ENCODE peak calls at places on chromosomes 7 and 10, in six cellular contexts. One of them, this sample, is unnamed.

GRCh38 chr10:23325132-23325531 is 19.5 kb downstream of the C10orf67 start:
- DNase-seq in prostate gland: no peak
- DNase-seq in tibial artery: no peak
- DNase-seq in mucosa of descending colon: no peak
- DNase-seq in AG10803: no peak
- DNase-seq in GM12865: no peak
- DNase-seq in this sample: no peak

GRCh38 chr7:98354511-98355249 is 46.2 kb downstream of the BAIAP2L1 start:
- DNase-seq in prostate gland: peak
- DNase-seq in tibial artery: no peak
- DNase-seq in mucosa of descending colon: peak
- DNase-seq in AG10803: peak
- DNase-seq in GM12865: no peak
- DNase-seq in this sample: peak

GRCh38 chr10:29150010-29150409 is 138.9 kb upstream of the LYZL1 start:
- DNase-seq in prostate gland: no peak
- DNase-seq in tibial artery: peak
- DNase-seq in mucosa of descending colon: no peak
- DNase-seq in AG10803: peak
- DNase-seq in GM12865: no peak
- DNase-seq in this sample: no peak

GRCh38 chr7:100400656-100401055 is 27.4 kb downstream of the PILRA start:
- DNase-seq in prostate gland: no peak
- DNase-seq in tibial artery: no peak
- DNase-seq in mucosa of descending colon: no peak
- DNase-seq in AG10803: no peak
- DNase-seq in GM12865: peak
- DNase-seq in this sample: peak

GRCh38 chr10:59361659-59362183 is 628 bp downstream of the FAM13C start:
- DNase-seq in prostate gland: no peak
- DNase-seq in tibial artery: no peak
- DNase-seq in mucosa of descending colon: no peak
- DNase-seq in AG10803: no peak
- DNase-seq in GM12865: no peak
- DNase-seq in this sample: peak

GRCh38 chr10:52757777-52758176 is 14.8 kb downstream of the MBL2 start:
- DNase-seq in prostate gland: no peak
- DNase-seq in tibial artery: no peak
- DNase-seq in mucosa of descending colon: no peak
- DNase-seq in AG10803: peak
- DNase-seq in GM12865: no peak
- DNase-seq in this sample: no peak

GRCh38 chr7:87105401-87105800 is 45.9 kb upstream of the ELAPOR2 start:
- DNase-seq in prostate gland: no peak
- DNase-seq in tibial artery: no peak
- DNase-seq in mucosa of descending colon: no peak
- DNase-seq in AG10803: no peak
- DNase-seq in GM12865: no peak
- DNase-seq in this sample: no peak

GRCh38 chr7:65509368-65510186 is 135.9 kb downstream of the ZNF92 start:
- DNase-seq in prostate gland: no peak
- DNase-seq in tibial artery: no peak
- DNase-seq in mucosa of descending colon: peak
- DNase-seq in AG10803: no peak
- DNase-seq in GM12865: no peak
- DNase-seq in this sample: no peak

GRCh38 chr10:6969659-6970058 is 389.6 kb upstream of the PRKCQ start:
- DNase-seq in prostate gland: no peak
- DNase-seq in tibial artery: no peak
- DNase-seq in mucosa of descending colon: no peak
- DNase-seq in AG10803: no peak
- DNase-seq in GM12865: no peak
- DNase-seq in this sample: no peak

GRCh38 chr10:5861269-5862031 is 28.2 kb downstream of the ANKRD16 start:
- DNase-seq in prostate gland: no peak
- DNase-seq in tibial artery: no peak
- DNase-seq in mucosa of descending colon: no peak
- DNase-seq in AG10803: peak
- DNase-seq in GM12865: no peak
- DNase-seq in this sample: peak

GRCh38 chr10:114611617-114612016 is 46.5 kb downstream of the ABLIM1 start:
- DNase-seq in prostate gland: no peak
- DNase-seq in tibial artery: no peak
- DNase-seq in mucosa of descending colon: no peak
- DNase-seq in AG10803: no peak
- DNase-seq in GM12865: no peak
- DNase-seq in this sample: no peak

GRCh38 chr10:98028168-98028770 is 2.2 kb downstream of the CRTAC1 start:
- DNase-seq in prostate gland: peak
- DNase-seq in tibial artery: no peak
- DNase-seq in mucosa of descending colon: no peak
- DNase-seq in AG10803: peak
- DNase-seq in GM12865: peak
- DNase-seq in this sample: peak

GRCh38 chr7:46150721-46151120 is 229.6 kb upstream of the IGFBP3 start:
- DNase-seq in prostate gland: no peak
- DNase-seq in tibial artery: no peak
- DNase-seq in mucosa of descending colon: no peak
- DNase-seq in AG10803: peak
- DNase-seq in GM12865: no peak
- DNase-seq in this sample: peak

GRCh38 chr7:102080371-102081243 is 206.1 kb upstream of the SH2B2 start:
- DNase-seq in prostate gland: no peak
- DNase-seq in tibial artery: no peak
- DNase-seq in mucosa of descending colon: no peak
- DNase-seq in AG10803: no peak
- DNase-seq in GM12865: no peak
- DNase-seq in this sample: no peak

GRCh38 chr7:5523052-5523711 is 99.5 kb upstream of the TNRC18 start:
- DNase-seq in prostate gland: no peak
- DNase-seq in tibial artery: no peak
- DNase-seq in mucosa of descending colon: no peak
- DNase-seq in AG10803: peak
- DNase-seq in GM12865: peak
- DNase-seq in this sample: peak

GRCh38 chr10:66505003-66505707 is 420.7 kb upstream of the LRRTM3 start:
- DNase-seq in prostate gland: no peak
- DNase-seq in tibial artery: no peak
- DNase-seq in mucosa of descending colon: no peak
- DNase-seq in AG10803: no peak
- DNase-seq in GM12865: no peak
- DNase-seq in this sample: no peak

GRCh38 chr7:33258561-33258960 is 129.2 kb downstream of the BBS9 start:
- DNase-seq in prostate gland: no peak
- DNase-seq in tibial artery: no peak
- DNase-seq in mucosa of descending colon: no peak
- DNase-seq in AG10803: peak
- DNase-seq in GM12865: no peak
- DNase-seq in this sample: peak

GRCh38 chr10:3468919-3469638 is 296.5 kb upstream of the PITRM1 start:
- DNase-seq in prostate gland: peak
- DNase-seq in tibial artery: peak
- DNase-seq in mucosa of descending colon: no peak
- DNase-seq in AG10803: peak
- DNase-seq in GM12865: peak
- DNase-seq in this sample: peak

GRCh38 chr7:24406053-24406561 is 122.1 kb downstream of the NPY start:
- DNase-seq in prostate gland: no peak
- DNase-seq in tibial artery: no peak
- DNase-seq in mucosa of descending colon: no peak
- DNase-seq in AG10803: no peak
- DNase-seq in GM12865: peak
- DNase-seq in this sample: no peak

GRCh38 chr10:72421895-72422540 is 67.3 kb upstream of the DNAJB12 start:
- DNase-seq in prostate gland: no peak
- DNase-seq in tibial artery: no peak
- DNase-seq in mucosa of descending colon: no peak
- DNase-seq in AG10803: no peak
- DNase-seq in GM12865: no peak
- DNase-seq in this sample: no peak

GRCh38 chr10:108566216-108567107 is 1356.8 kb downstream of the XPNPEP1 start:
- DNase-seq in prostate gland: no peak
- DNase-seq in tibial artery: no peak
- DNase-seq in mucosa of descending colon: peak
- DNase-seq in AG10803: no peak
- DNase-seq in GM12865: no peak
- DNase-seq in this sample: no peak

DNA sequence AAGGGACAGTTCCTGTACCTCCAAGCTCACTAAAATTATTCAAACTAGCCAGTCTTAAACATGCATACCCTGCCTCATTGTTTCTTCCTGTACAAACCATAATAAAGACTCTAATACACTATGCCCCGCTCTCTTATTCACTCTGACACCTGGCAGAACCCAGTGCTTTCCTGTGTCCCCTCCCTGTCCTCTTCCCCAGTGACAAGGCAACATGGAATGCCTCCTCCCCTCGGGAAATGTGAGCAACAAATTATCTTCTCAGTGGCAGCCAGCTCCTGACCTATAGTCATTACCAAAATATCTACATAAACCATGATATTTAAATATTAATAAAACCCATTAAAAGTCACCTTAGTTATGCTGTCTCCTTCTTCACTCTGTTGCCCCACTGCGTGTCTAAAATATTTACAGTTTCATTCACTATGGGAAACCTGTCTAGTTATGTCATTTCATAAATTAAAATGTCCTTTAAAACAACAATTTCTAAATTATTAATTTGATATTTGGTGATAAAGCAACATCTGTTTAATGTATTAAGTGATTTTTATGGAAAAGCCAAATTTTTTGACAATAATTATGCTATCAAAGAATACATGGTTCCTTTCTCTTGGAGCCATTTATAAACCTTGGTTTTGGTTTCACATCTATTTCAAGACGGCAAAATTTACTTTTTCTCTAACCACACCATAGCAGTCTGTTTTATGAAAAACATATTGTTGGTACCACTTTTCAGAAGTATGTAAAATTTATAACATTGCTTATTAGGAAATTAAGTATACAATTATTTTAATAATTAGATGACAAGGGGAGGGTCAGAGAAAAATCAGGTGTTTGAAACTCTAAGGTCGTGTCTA is 1355.2 kb downstream of the XPNPEP1 start:
- DNase-seq in prostate gland: no peak
- DNase-seq in tibial artery: no peak
- DNase-seq in mucosa of descending colon: no peak
- DNase-seq in AG10803: no peak
- DNase-seq in GM12865: no peak
- DNase-seq in this sample: no peak
- H3K4me3 ChIP-seq in prostate gland: no peak
- H3K4me3 ChIP-seq in tibial artery: no peak
- H3K4me3 ChIP-seq in mucosa of descending colon: no peak
- H3K4me3 ChIP-seq in AG10803: no peak
- H3K4me3 ChIP-seq in GM12865: no peak
- H3K4me3 ChIP-seq in this sample: no peak

DNA sequence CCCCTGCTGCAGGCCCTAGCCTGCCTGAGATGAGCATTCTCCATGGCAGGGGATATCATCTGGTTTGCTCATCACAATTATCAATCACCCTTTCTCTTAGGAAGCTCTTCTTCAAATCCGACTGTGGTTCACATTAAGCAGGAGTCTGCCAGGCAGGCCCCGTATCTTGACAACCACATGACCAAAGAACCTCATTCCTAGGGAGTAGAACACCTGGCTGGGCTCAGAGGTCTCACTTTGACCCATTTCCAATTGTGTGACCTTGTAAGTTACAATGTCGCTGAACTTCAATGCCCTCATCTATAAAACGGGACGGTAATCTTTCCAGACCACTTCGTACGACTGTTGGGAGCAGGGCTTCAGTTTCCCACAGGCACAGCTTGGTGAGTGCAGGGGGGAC is 156.4 kb upstream of the PCBD1 start:
- DNase-seq in prostate gland: no peak
- DNase-seq in tibial artery: no peak
- DNase-seq in mucosa of descending colon: no peak
- DNase-seq in AG10803: no peak
- DNase-seq in GM12865: no peak
- DNase-seq in this sample: no peak
- TF ChIP-seq CTCF in prostate gland: no peak
- TF ChIP-seq CTCF in tibial artery: no peak
- TF ChIP-seq CTCF in mucosa of descending colon: no peak
- TF ChIP-seq CTCF in AG10803: no peak
- TF ChIP-seq CTCF in GM12865: no peak
- TF ChIP-seq CTCF in this sample: no peak

DNA sequence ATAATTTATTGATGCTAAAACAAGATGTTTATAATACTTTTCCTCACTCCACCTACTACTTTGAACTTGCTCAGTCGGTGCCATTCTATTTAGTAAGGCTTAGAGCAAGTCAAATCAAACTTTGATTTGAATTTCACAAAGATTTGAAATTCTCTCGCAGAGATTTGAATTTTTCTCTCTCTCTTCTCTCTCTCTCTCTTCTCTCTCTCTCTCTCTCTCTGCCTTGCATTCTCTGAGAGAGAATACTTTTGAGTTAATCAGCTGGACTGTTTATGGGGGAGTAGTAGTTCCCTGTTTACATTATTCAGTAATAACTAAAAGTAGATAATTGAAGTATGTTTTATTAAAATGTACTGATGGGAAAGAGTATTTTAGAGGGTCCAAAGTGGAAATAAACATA is 488.5 kb upstream of the ANKRD30A start:
- DNase-seq in prostate gland: no peak
- DNase-seq in tibial artery: no peak
- DNase-seq in mucosa of descending colon: no peak
- DNase-seq in AG10803: no peak
- DNase-seq in GM12865: no peak
- DNase-seq in this sample: no peak
- H3K4me3 ChIP-seq in prostate gland: no peak
- H3K4me3 ChIP-seq in tibial artery: no peak
- H3K4me3 ChIP-seq in mucosa of descending colon: no peak
- H3K4me3 ChIP-seq in AG10803: no peak
- H3K4me3 ChIP-seq in GM12865: no peak
- H3K4me3 ChIP-seq in this sample: no peak

DNA sequence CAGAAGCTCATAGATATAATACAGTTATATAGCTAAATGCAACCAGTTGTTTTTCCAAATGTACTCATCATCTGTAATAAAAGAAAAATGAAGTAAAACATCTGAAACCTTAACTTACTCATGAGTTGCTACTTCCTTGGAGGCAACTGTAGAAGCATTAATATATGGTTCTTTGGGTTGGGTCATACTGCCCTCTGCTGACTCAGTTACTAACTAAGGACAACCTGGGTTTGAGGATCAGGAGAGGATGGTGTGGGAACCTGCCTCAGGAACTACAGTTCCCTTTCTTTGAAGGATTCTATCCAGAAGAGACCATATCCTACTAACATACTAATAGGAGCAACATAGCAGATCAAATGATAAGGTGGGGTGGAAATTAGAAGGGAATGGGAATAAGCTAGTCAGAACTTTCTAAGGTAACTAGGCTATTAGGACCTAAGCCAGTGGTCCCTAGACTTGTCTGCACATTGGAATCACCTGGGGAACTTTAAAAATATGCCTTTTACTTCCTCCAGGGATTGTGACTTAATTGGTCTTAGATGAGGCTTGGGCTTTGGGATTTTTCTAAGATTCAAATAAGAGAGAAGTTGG is 20.7 kb downstream of the COX15 start:
- DNase-seq in prostate gland: peak
- DNase-seq in tibial artery: no peak
- DNase-seq in mucosa of descending colon: no peak
- DNase-seq in AG10803: peak
- DNase-seq in GM12865: peak
- DNase-seq in this sample: peak
- TF ChIP-seq CTCF in prostate gland: peak
- TF ChIP-seq CTCF in tibial artery: peak
- TF ChIP-seq CTCF in mucosa of descending colon: peak
- TF ChIP-seq CTCF in AG10803: peak
- TF ChIP-seq CTCF in GM12865: peak
- TF ChIP-seq CTCF in this sample: peak